ENCODE peak calls at places on chromosomes 6 and 20, in nine cellular contexts. B is Calu3, G is brain microvascular endothelial cell, S is BJ, T is AG04450, I is stomach, F is AG10803, D is mammary epithelial cell, W is GM12865. Q is an unnamed sample.

GRCh38 chr20:44961868-44962267 is 1.7 kb upstream of the TOMM34 start:
- DNase-seq in G (peak), W (no peak), T (no peak), S (no peak), D (peak), B (no peak), F (peak), I (no peak), Q (no peak)

GRCh38 chr6:158242071-158242606 is 70.1 kb upstream of the TULP4 start:
- DNase-seq in F (no peak), B (no peak), S (no peak), W (no peak), T (no peak), D (no peak), I (no peak), G (no peak), Q (no peak)

GRCh38 chr6:168093071-168093505 is 14.1 kb upstream of the FRMD1 start:
- DNase-seq in S (no peak), W (no peak), D (no peak), I (peak), B (no peak), F (no peak), G (no peak), T (no peak), Q (no peak)

GRCh38 chr20:1388706-1389483 is 4.0 kb downstream of the FKBP1A start:
- DNase-seq in S (no peak), G (no peak), I (no peak), B (no peak), T (no peak), W (no peak), F (peak), D (no peak), Q (no peak)

GRCh38 chr6:56953597-56954388 is 1.1 kb upstream of the BEND6 start:
- DNase-seq in D (peak), T (no peak), S (no peak), B (no peak), F (no peak), G (no peak), I (no peak), W (peak), Q (no peak)

GRCh38 chr6:53300656-53301551 is 47.8 kb downstream of the ELOVL5 start:
- DNase-seq in I (no peak), W (no peak), F (peak), S (no peak), D (peak), G (no peak), T (no peak), B (no peak), Q (no peak)

GRCh38 chr6:15843764-15844163 is 180.9 kb upstream of the DTNBP1 start:
- DNase-seq in I (no peak), W (no peak), G (no peak), D (no peak), T (no peak), B (no peak), F (no peak), S (no peak), Q (no peak)

GRCh38 chr6:42819803-42820508 is 38.1 kb downstream of the BICRAL start:
- DNase-seq in I (no peak), W (peak), S (no peak), B (no peak), F (peak), G (no peak), T (no peak), D (no peak), Q (no peak)

DNA sequence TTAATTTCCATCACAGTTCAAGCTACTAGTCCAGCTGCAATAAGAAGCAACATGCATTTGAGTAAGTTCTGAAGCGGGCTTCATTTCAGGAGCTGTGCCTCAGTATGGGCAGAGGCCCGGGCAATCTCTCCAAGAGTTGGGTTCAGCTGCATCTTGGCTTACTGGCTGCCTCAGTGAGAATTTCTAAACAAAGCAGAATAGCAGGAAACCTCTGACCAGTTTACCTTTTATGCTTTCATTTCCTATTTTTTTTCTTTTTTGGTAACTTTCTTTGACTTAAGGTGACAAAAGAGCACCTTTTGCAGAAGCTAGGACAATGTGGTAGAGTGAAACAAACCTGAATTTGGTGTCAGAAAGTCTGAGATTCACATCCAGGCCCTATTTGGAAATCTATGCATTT is 51.0 kb upstream of the FBXO30 start:
- DNase-seq in F (no peak), S (no peak), G (no peak), W (peak), I (no peak), B (no peak), T (no peak), D (no peak), Q (no peak)
- TF ChIP-seq CTCF in F (no peak), S (no peak), G (no peak), W (no peak), I (no peak), B (no peak), T (no peak), D (no peak), Q (no peak)

GRCh38 chr6:133648576-133648975 is 240.3 kb upstream of the TCF21 start:
- DNase-seq in D (no peak), T (no peak), W (no peak), F (peak), S (no peak), I (no peak), B (no peak), G (no peak), Q (no peak)

GRCh38 chr6:133644548-133644947 is 244.4 kb upstream of the TCF21 start:
- DNase-seq in F (no peak), W (no peak), I (no peak), D (no peak), T (no peak), B (no peak), G (no peak), S (no peak), Q (no peak)

GRCh38 chr6:133645000-133645619 is 243.8 kb upstream of the TCF21 start:
- DNase-seq in W (no peak), I (no peak), G (peak), D (no peak), F (peak), S (no peak), T (peak), B (peak), Q (no peak)

GRCh38 chr6:133641111-133641510 is 247.8 kb upstream of the TCF21 start:
- DNase-seq in G (no peak), T (no peak), W (no peak), S (no peak), B (no peak), F (no peak), D (no peak), I (no peak), Q (no peak)

GRCh38 chr6:133646021-133646682 is 242.8 kb upstream of the TCF21 start:
- DNase-seq in D (peak), G (peak), B (peak), S (peak), T (no peak), I (no peak), W (no peak), F (peak), Q (no peak)
- TF ChIP-seq CTCF in D (no peak), G (no peak), B (no peak), S (no peak), T (no peak), I (no peak), W (no peak), F (no peak), Q (no peak)

GRCh38 chr6:148559848-148560433 is 186.9 kb upstream of the UST start:
- DNase-seq in T (peak), W (peak), G (peak), D (peak), I (peak), S (no peak), B (peak), F (peak), Q (peak)
- TF ChIP-seq CTCF in T (peak), W (peak), G (peak), D (peak), I (peak), S (peak), B (peak), F (peak), Q (peak)

GRCh38 chr20:43243672-43244269 is 54.1 kb upstream of the PTPRT start:
- DNase-seq in T (no peak), B (peak), D (no peak), S (no peak), W (peak), G (no peak), I (no peak), F (no peak), Q (no peak)
- TF ChIP-seq CTCF in T (peak), B (peak), D (no peak), S (peak), W (peak), G (no peak), I (no peak), F (peak), Q (no peak)

GRCh38 chr6:79231101-79231500 is 3.4 kb downstream of the HMGN3 start:
- DNase-seq in S (no peak), D (no peak), I (no peak), T (no peak), G (no peak), B (no peak), F (no peak), W (no peak), Q (no peak)

GRCh38 chr6:79230149-79230548 is 4.3 kb downstream of the HMGN3 start:
- DNase-seq in D (no peak), F (no peak), I (no peak), S (no peak), B (no peak), W (no peak), G (no peak), T (no peak), Q (no peak)

GRCh38 chr6:79233611-79234149 is 802 bp downstream of the HMGN3 start:
- DNase-seq in I (peak), F (peak), W (peak), D (peak), T (peak), G (peak), S (peak), B (peak), Q (peak)

GRCh38 chr6:79232696-79233462 is 1.6 kb downstream of the HMGN3 start:
- DNase-seq in S (no peak), W (no peak), T (no peak), I (no peak), D (no peak), F (no peak), B (no peak), G (no peak), Q (no peak)

DNA sequence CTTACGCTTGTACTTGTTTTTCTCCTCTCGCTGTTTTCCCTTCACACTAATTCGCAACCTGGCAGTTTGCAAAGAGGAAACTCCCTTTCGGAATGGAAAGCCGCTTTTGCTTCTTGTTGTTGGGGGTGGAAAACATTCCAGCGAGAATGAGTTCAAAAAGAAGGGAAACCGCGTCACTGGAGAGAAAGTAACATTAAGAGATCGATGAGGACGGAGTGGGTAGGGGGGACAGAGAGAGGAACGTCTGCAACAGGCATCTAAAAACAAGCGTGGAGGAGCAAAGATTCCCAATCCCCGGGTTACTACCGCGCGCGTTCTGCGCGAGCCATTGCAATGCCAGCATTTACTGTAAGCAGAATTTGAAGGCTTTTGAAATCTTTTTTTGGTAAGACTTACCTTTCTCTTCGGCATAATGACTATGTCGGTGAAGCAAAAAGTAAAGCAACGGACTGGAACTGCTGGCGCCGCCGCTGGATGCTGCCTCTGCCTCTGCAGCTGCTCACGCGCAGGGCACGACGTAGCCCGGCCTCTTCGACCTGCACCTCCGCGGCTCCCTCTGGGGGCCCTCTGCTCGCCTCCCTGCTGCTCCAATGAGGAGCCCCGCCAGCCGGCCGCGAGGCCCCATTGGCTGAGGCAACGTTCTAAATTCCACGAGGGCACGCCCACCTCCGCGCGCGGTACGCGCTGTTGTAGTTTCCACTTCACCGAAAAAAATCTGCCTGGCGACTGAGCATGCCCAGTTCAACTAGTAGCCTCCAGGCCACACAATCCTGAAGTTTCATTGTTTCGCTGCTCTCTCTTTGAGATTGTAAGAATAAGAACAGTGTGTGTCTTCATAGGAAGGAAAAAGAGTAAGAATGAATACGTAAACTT is at the start of gene HMGN3:
- DNase-seq in G (peak), S (peak), I (peak), T (peak), B (peak), D (peak), W (peak), F (peak), Q (peak)
- TF ChIP-seq CTCF in G (no peak), S (peak), I (no peak), T (peak), B (no peak), D (no peak), W (no peak), F (peak), Q (no peak)